ENCODE peak calls at places on chromosomes 2 and 18, in ten cellular contexts. A, R, Q, C, I, T, P, G, U and D are unnamed samples.
A peak's percentile ranks its signal among the peaks of the same experiment; 100 is the strongest.

GRCh38 chr2:100814453-100814852 is 5.5 kb upstream of the NPAS2 start:
- DNase-seq in A (no peak), R (no peak), Q (no peak), C (no peak), I (no peak), T (no peak), P (no peak), G (no peak), U (no peak), D (no peak)

GRCh38 chr2:95374916-95375471 is 27.5 kb upstream of the FAHD2A start:
- DNase-seq in A (no peak), R (no peak), Q (peak; percentile 3), C (no peak), I (no peak), T (peak; percentile 19), P (no peak), G (no peak), U (no peak), D (no peak)

GRCh38 chr2:111119847-111120252 is 864 bp upstream of the BCL2L11 start:
- DNase-seq in A (peak; percentile 10), R (no peak), Q (no peak), C (peak; percentile 2), I (peak; percentile 20), T (no peak), P (no peak), G (no peak), U (no peak), D (peak; percentile 2)

GRCh38 chr18:59340817-59341216 is 18.2 kb downstream of the LMAN1 start:
- DNase-seq in A (no peak), R (no peak), Q (no peak), C (no peak), I (no peak), T (no peak), P (no peak), G (no peak), U (no peak), D (no peak)

GRCh38 chr2:196369967-196370366 is 198.6 kb upstream of the STK17B start:
- DNase-seq in A (no peak), R (no peak), Q (no peak), C (no peak), I (no peak), T (no peak), P (no peak), G (no peak), U (no peak), D (no peak)

GRCh38 chr18:32183503-32183902 is 6.3 kb upstream of the MEP1B start:
- DNase-seq in A (no peak), R (no peak), Q (no peak), C (no peak), I (no peak), T (no peak), P (no peak), G (no peak), U (no peak), D (no peak)

GRCh38 chr2:200226652-200227426 is 79.7 kb upstream of the SPATS2L start:
- DNase-seq in A (no peak), R (no peak), Q (no peak), C (no peak), I (peak; percentile 38), T (no peak), P (no peak), G (no peak), U (no peak), D (no peak)

GRCh38 chr18:14124689-14125088 is 7.5 kb downstream of the ZNF519 start:
- DNase-seq in A (no peak), R (no peak), Q (no peak), C (no peak), I (no peak), T (no peak), P (no peak), G (no peak), U (no peak), D (no peak)

GRCh38 chr18:8212893-8213805 is 396.1 kb upstream of the RAB12 start:
- DNase-seq in A (no peak), R (no peak), Q (peak; percentile 96), C (no peak), I (no peak), T (no peak), P (no peak), G (no peak), U (no peak), D (no peak)

GRCh38 chr2:28624798-28625701 is 126.6 kb upstream of the PPP1CB start:
- DNase-seq in A (peak; percentile 68), R (peak; percentile 31), Q (no peak), C (peak; percentile 26), I (peak; percentile 84), T (peak; percentile 42), P (peak; percentile 75), G (peak; percentile 48), U (no peak), D (peak; percentile 66)

GRCh38 chr2:182259629-182260150 is 167.1 kb downstream of the PDE1A start:
- DNase-seq in A (no peak), R (no peak), Q (peak; percentile 76), C (no peak), I (no peak), T (no peak), P (no peak), G (no peak), U (no peak), D (no peak)

GRCh38 chr2:162022290-162022945 is 51.6 kb downstream of the DPP4 start:
- DNase-seq in A (no peak), R (no peak), Q (no peak), C (no peak), I (no peak), T (no peak), P (no peak), G (no peak), U (no peak), D (no peak)

GRCh38 chr2:95275151-95275515 is 884 bp downstream of the PROM2 start:
- DNase-seq in A (no peak), R (no peak), Q (no peak), C (no peak), I (no peak), T (no peak), P (no peak), G (no peak), U (no peak), D (peak; percentile 8)

GRCh38 chr2:238498188-238498587 is 71.5 kb downstream of the ASB1 start:
- DNase-seq in A (no peak), R (no peak), Q (no peak), C (no peak), I (no peak), T (peak; percentile 8), P (no peak), G (no peak), U (no peak), D (no peak)

GRCh38 chr2:191950132-191950885 is 103.4 kb upstream of the CAVIN2 start:
- DNase-seq in A (no peak), R (no peak), Q (no peak), C (no peak), I (no peak), T (no peak), P (no peak), G (no peak), U (no peak), D (no peak)

GRCh38 chr2:195533771-195534642 is 123.0 kb upstream of the SLC39A10 start:
- DNase-seq in A (peak; percentile 40), R (peak; percentile 78), Q (peak; percentile 96), C (peak; percentile 51), I (peak; percentile 29), T (no peak), P (peak; percentile 81), G (peak; percentile 61), U (peak; percentile 86), D (peak; percentile 43)

GRCh38 chr2:112031473-112031872 is 23.6 kb upstream of the TMEM87B start:
- DNase-seq in A (no peak), R (no peak), Q (no peak), C (no peak), I (no peak), T (peak; percentile 49), P (no peak), G (no peak), U (no peak), D (no peak)

GRCh38 chr2:204550738-204551137 is 5.5 kb downstream of the PARD3B start:
- DNase-seq in A (no peak), R (no peak), Q (peak; percentile 43), C (no peak), I (no peak), T (no peak), P (no peak), G (no peak), U (peak; percentile 46), D (no peak)

GRCh38 chr2:1644427-1644826 is 99.9 kb downstream of the PXDN start:
- DNase-seq in A (no peak), R (no peak), Q (no peak), C (no peak), I (no peak), T (peak; percentile 19), P (no peak), G (no peak), U (no peak), D (no peak)

GRCh38 chr18:61676763-61677434 is 215.9 kb downstream of the RNF152 start:
- DNase-seq in A (no peak), R (no peak), Q (no peak), C (no peak), I (no peak), T (no peak), P (no peak), G (no peak), U (peak; percentile 5), D (no peak)

GRCh38 chr2:19478441-19478840 is 120.0 kb upstream of the OSR1 start:
- DNase-seq in A (no peak), R (no peak), Q (peak; percentile 21), C (no peak), I (no peak), T (no peak), P (no peak), G (no peak), U (no peak), D (no peak)

GRCh38 chr18:48031011-48031480 is 100.6 kb upstream of the SMAD2 start:
- DNase-seq in A (no peak), R (no peak), Q (peak; percentile 5), C (no peak), I (peak; percentile 77), T (peak; percentile 72), P (no peak), G (no peak), U (peak; percentile 19), D (no peak)

GRCh38 chr2:1717129-1717528 is 27.2 kb downstream of the PXDN start:
- DNase-seq in A (no peak), R (no peak), Q (no peak), C (no peak), I (no peak), T (no peak), P (no peak), G (no peak), U (no peak), D (no peak)

GRCh38 chr2:149332364-149332763 is 2.0 kb downstream of the LYPD6 start:
- DNase-seq in A (no peak), R (no peak), Q (no peak), C (no peak), I (no peak), T (no peak), P (no peak), G (no peak), U (no peak), D (no peak)